ENCODE peak calls at places on chromosomes 2 and 18, in six cellular contexts. C is ascending aorta; B is tibial nerve; D is CD4-positive, alpha-beta T cell; Y is SJSA1; L is endodermal cell. E is an unnamed sample.

GRCh38 chr2:49827366-49827765 is 673.1 kb upstream of the FSHR start:
- DNase-seq in C (no peak), B (no peak), D (no peak), Y (no peak), L (peak; percentile 61), E (no peak)

GRCh38 chr2:45623120-45623519 is 12.1 kb upstream of the SRBD1 start:
- DNase-seq in C (no peak), B (no peak), D (no peak), Y (no peak), L (no peak), E (no peak)

GRCh38 chr18:48312066-48312465 is 97.1 kb downstream of the ZBTB7C start:
- DNase-seq in C (no peak), B (no peak), D (no peak), Y (no peak), L (no peak), E (no peak)

GRCh38 chr2:96143848-96144480 is 1.3 kb downstream of the DUSP2 start:
- DNase-seq in C (no peak), B (no peak), D (peak; percentile 35), Y (no peak), L (peak; percentile 89), E (peak; percentile 17)

GRCh38 chr2:180699657-180700361 is 280.6 kb upstream of the UBE2E3 start:
- DNase-seq in C (no peak), B (no peak), D (no peak), Y (no peak), L (peak; percentile 52), E (no peak)

GRCh38 chr18:67104700-67105284 is 411.7 kb downstream of the DSEL start:
- DNase-seq in C (no peak), B (peak; percentile 79), D (no peak), Y (peak; percentile 8), L (peak; percentile 89), E (peak; percentile 12)

GRCh38 chr2:185978634-185979405 is 240.2 kb downstream of the FSIP2 start:
- DNase-seq in C (no peak), B (no peak), D (no peak), Y (no peak), L (no peak), E (no peak)

GRCh38 chr18:32297851-32298250 is 108.0 kb downstream of the MEP1B start:
- DNase-seq in C (no peak), B (no peak), D (no peak), Y (no peak), L (no peak), E (no peak)

GRCh38 chr2:46163804-46164569 is 133.2 kb upstream of the EPAS1 start:
- DNase-seq in C (no peak), B (no peak), D (no peak), Y (peak; percentile 21), L (peak; percentile 12), E (no peak)

GRCh38 chr2:54871457-54872103 is 148.1 kb downstream of the EML6 start:
- DNase-seq in C (no peak), B (no peak), D (no peak), Y (no peak), L (no peak), E (no peak)

GRCh38 chr2:161371869-161372268 is 44.2 kb upstream of the TBR1 start:
- DNase-seq in C (no peak), B (no peak), D (no peak), Y (no peak), L (peak; percentile 58), E (no peak)

GRCh38 chr2:32342811-32343210 is 14.0 kb upstream of the BIRC6 start:
- DNase-seq in C (no peak), B (no peak), D (no peak), Y (no peak), L (no peak), E (no peak)

GRCh38 chr2:196239622-196240587 is 68.5 kb upstream of the STK17B start:
- DNase-seq in C (peak; percentile 49), B (peak; percentile 44), D (peak; percentile 60), Y (peak; percentile 74), L (no peak), E (peak; percentile 66)

GRCh38 chr2:129087133-129087813 is 768.6 kb upstream of the HS6ST1 start:
- DNase-seq in C (no peak), B (peak; percentile 61), D (no peak), Y (no peak), L (no peak), E (no peak)

GRCh38 chr2:100921685-100922161 is 80.4 kb upstream of the RPL31 start:
- DNase-seq in C (no peak), B (no peak), D (no peak), Y (no peak), L (no peak), E (no peak)

GRCh38 chr2:39805936-39806608 is 27.0 kb upstream of the THUMPD2 start:
- DNase-seq in C (no peak), B (no peak), D (no peak), Y (no peak), L (no peak), E (no peak)

GRCh38 chr18:62741118-62741566 is 25.8 kb downstream of the PHLPP1 start:
- DNase-seq in C (no peak), B (peak; percentile 20), D (no peak), Y (no peak), L (no peak), E (no peak)

GRCh38 chr18:58637197-58637596 is 8.3 kb upstream of the ALPK2 start:
- DNase-seq in C (no peak), B (no peak), D (no peak), Y (no peak), L (no peak), E (no peak)

GRCh38 chr2:46032996-46033395 is 264.2 kb upstream of the EPAS1 start:
- DNase-seq in C (no peak), B (no peak), D (no peak), Y (no peak), L (no peak), E (no peak)

GRCh38 chr2:235032466-235032865 is 80.6 kb downstream of the SH3BP4 start:
- DNase-seq in C (no peak), B (no peak), D (no peak), Y (no peak), L (no peak), E (no peak)

GRCh38 chr2:178277741-178278197 is 83.5 kb downstream of the OSBPL6 start:
- DNase-seq in C (no peak), B (no peak), D (no peak), Y (no peak), L (no peak), E (no peak)

GRCh38 chr2:221492606-221493005 is 79.5 kb downstream of the EPHA4 start:
- DNase-seq in C (no peak), B (no peak), D (no peak), Y (no peak), L (no peak), E (no peak)

GRCh38 chr18:11886629-11887028 is 21.5 kb downstream of the MPPE1 start:
- DNase-seq in C (no peak), B (no peak), D (no peak), Y (no peak), L (no peak), E (no peak)

GRCh38 chr2:236665572-236666118 is 96.0 kb downstream of the ACKR3 start:
- DNase-seq in C (no peak), B (no peak), D (no peak), Y (peak; percentile 60), L (no peak), E (no peak)

GRCh38 chr18:76306685-76307292 is 188.3 kb downstream of the ZNF516 start:
- DNase-seq in C (no peak), B (no peak), D (no peak), Y (no peak), L (peak; percentile 74), E (no peak)

GRCh38 chr2:230575640-230576324 is 136.9 kb upstream of the CAB39 start:
- DNase-seq in C (no peak), B (no peak), D (no peak), Y (no peak), L (no peak), E (no peak)

GRCh38 chr2:96869824-96870630 is at the start of gene SEMA4C:
- DNase-seq in C (no peak), B (peak; percentile 46), D (peak; percentile 43), Y (peak; percentile 26), L (peak; percentile 84), E (peak; percentile 51)

GRCh38 chr2:12813166-12813565 is 96.4 kb downstream of the TRIB2 start:
- DNase-seq in C (no peak), B (no peak), D (no peak), Y (peak; percentile 64), L (no peak), E (no peak)
- H3K9me3 ChIP-seq in C (no peaks in the 10 kb centered on the region), B (no peaks in the 10 kb centered on the region), D (no peaks in the 10 kb centered on the region), Y (no peaks in the 10 kb centered on the region), L (no peaks in the 10 kb centered on the region), E (no peaks in the 10 kb centered on the region)

GRCh38 chr18:70555046-70555445 is 266.2 kb downstream of the SOCS6 start:
- DNase-seq in C (no peak), B (no peak), D (no peak), Y (no peak), L (no peak), E (no peak)
- H3K9me3 ChIP-seq in C (no peaks in the 10 kb centered on the region), B (no peaks in the 10 kb centered on the region), D (no peaks in the 10 kb centered on the region), Y (no peaks in the 10 kb centered on the region), L (peaks cover 13% of the 10 kb centered on the region), E (no peaks in the 10 kb centered on the region)

DNA sequence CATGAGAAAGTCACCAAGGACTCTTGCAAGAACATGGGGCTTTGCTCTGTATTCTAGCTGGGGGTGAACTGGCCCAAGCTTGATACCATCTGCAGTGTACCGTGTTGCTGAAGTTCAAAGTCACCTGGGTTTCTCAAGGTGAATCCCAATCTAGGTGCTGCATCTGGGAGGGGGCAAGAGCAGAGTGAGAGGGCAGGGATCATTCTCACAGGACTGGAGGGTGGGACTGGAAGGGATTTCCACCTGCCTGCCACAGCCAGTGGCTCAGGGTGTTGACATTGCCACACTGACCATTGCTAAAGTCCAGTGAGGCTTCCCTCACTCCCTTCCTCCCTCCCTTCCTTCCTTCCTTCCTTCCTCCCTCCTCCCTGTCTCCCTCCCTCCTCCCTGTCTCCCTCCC is 98.7 kb downstream of the MYCN start:
- DNase-seq in C (no peak), B (no peak), D (no peak), Y (no peak), L (peak; percentile 35), E (no peak)
- H3K9me3 ChIP-seq in C (no peaks in the 10 kb centered on the region), B (no peaks in the 10 kb centered on the region), D (no peaks in the 10 kb centered on the region), Y (no peaks in the 10 kb centered on the region), L (no peaks in the 10 kb centered on the region), E (no peaks in the 10 kb centered on the region)

GRCh38 chr18:79884963-79885728 is 66.3 kb downstream of the SLC66A2 start:
- DNase-seq in C (no peak), B (no peak), D (no peak), Y (no peak), L (peak; percentile 39), E (no peak)

GRCh38 chr18:79889569-79889968 is 61.9 kb downstream of the SLC66A2 start:
- DNase-seq in C (no peak), B (no peak), D (no peak), Y (no peak), L (no peak), E (no peak)

GRCh38 chr18:79884296-79884962 is 67.0 kb downstream of the SLC66A2 start:
- DNase-seq in C (no peak), B (no peak), D (no peak), Y (no peak), L (no peak), E (no peak)

GRCh38 chr18:79888016-79888415 is 63.4 kb downstream of the SLC66A2 start:
- DNase-seq in C (no peak), B (no peak), D (no peak), Y (no peak), L (no peak), E (no peak)

GRCh38 chr18:79887181-79888000 is 64.1 kb downstream of the SLC66A2 start:
- DNase-seq in C (no peak), B (no peak), D (no peak), Y (no peak), L (peak; percentile 36), E (no peak)
- H3K9me3 ChIP-seq in C (peaks cover 49% of the 10 kb centered on the region), B (no peaks in the 10 kb centered on the region), D (peaks cover 39% of the 10 kb centered on the region), Y (peaks cover 12% of the 10 kb centered on the region), L (peaks cover 38% of the 10 kb centered on the region), E (no peaks in the 10 kb centered on the region)

GRCh38 chr2:128008089-128008672 is 19.7 kb downstream of the SAP130 start:
- DNase-seq in C (no peak), B (no peak), D (no peak), Y (no peak), L (no peak), E (no peak)
- H3K9me3 ChIP-seq in C (no peaks in the 10 kb centered on the region), B (no peaks in the 10 kb centered on the region), D (no peaks in the 10 kb centered on the region), Y (no peaks in the 10 kb centered on the region), L (no peaks in the 10 kb centered on the region), E (no peaks in the 10 kb centered on the region)